ENCODE peak calls at places on chromosomes 13 and 19, in eight cellular contexts. X is NCI-H187 treated with DMSO at 0.1 percent for 48 hours; Q is heart left ventricle; I is AG09309; F is BE2C; S is HT1080; G is germinal center; K is activated naive CD8-positive, alpha-beta T cell treated with anti-CD3 and anti-CD28 coated beads, Interleukin-2, amount 10 ng/mL, durations not matched to agents 7 days and 5 days. O is an unnamed sample.

GRCh38 chr13:84481958-84482357 is 599.7 kb upstream of the SLITRK1 start:
- DNase-seq in X (no peak), Q (no peak), I (peak), F (no peak), S (peak), G (no peak), K (no peak), O (no peak)

GRCh38 chr19:16795731-16796130 is 33.5 kb upstream of the SIN3B start:
- DNase-seq in X (no peak), Q (no peak), I (no peak), F (no peak), S (no peak), G (no peak), K (no peak), O (no peak)

GRCh38 chr13:110017379-110017778 is 231.0 kb upstream of the IRS2 start:
- DNase-seq in X (no peak), Q (no peak), I (peak), F (no peak), S (peak), G (no peak), K (no peak), O (peak)

GRCh38 chr19:15299568-15300409 is 32.5 kb downstream of the BRD4 start:
- DNase-seq in X (no peak), Q (no peak), I (peak), F (no peak), S (no peak), G (no peak), K (no peak), O (peak)

GRCh38 chr13:28540612-28541011 is 45.7 kb upstream of the FLT1 start:
- DNase-seq in X (no peak), Q (no peak), I (no peak), F (no peak), S (peak), G (no peak), K (no peak), O (no peak)

GRCh38 chr13:76822691-76823267 is 63.4 kb downstream of the KCTD12 start:
- DNase-seq in X (no peak), Q (no peak), I (peak), F (no peak), S (peak), G (no peak), K (no peak), O (peak)

GRCh38 chr13:48680756-48681392 is 27.1 kb downstream of the CYSLTR2 start:
- DNase-seq in X (no peak), Q (no peak), I (no peak), F (no peak), S (no peak), G (no peak), K (no peak), O (no peak)

GRCh38 chr19:11446652-11447301 is 11.3 kb downstream of the PRKCSH start:
- DNase-seq in X (no peak), Q (peak), I (no peak), F (peak), S (no peak), G (peak), K (peak), O (peak)

GRCh38 chr13:43991773-43992201 is 112.1 kb downstream of the LACC1 start:
- DNase-seq in X (no peak), Q (peak), I (no peak), F (no peak), S (no peak), G (no peak), K (no peak), O (no peak)

GRCh38 chr13:73748404-73748803 is 385.8 kb downstream of the KLF12 start:
- DNase-seq in X (no peak), Q (no peak), I (no peak), F (no peak), S (no peak), G (no peak), K (no peak), O (no peak)

GRCh38 chr19:19111138-19111835 is 27.0 kb downstream of the TMEM161A start:
- DNase-seq in X (no peak), Q (no peak), I (no peak), F (no peak), S (no peak), G (no peak), K (no peak), O (no peak)

GRCh38 chr13:26017932-26018690 is 33.7 kb downstream of the SHISA2 start:
- DNase-seq in X (no peak), Q (no peak), I (no peak), F (no peak), S (no peak), G (no peak), K (no peak), O (peak)

GRCh38 chr19:35404879-35405622 is 34.2 kb downstream of the GPR42 start:
- DNase-seq in X (no peak), Q (no peak), I (peak), F (no peak), S (peak), G (no peak), K (no peak), O (no peak)

GRCh38 chr13:42148538-42148937 is 100.1 kb downstream of the DGKH start:
- DNase-seq in X (no peak), Q (no peak), I (no peak), F (no peak), S (no peak), G (no peak), K (no peak), O (no peak)

GRCh38 chr13:37306778-37307544 is 201.5 kb upstream of the CSNK1A1L start:
- DNase-seq in X (no peak), Q (no peak), I (peak), F (no peak), S (peak), G (no peak), K (no peak), O (peak)

GRCh38 chr13:44197791-44198770 is 175.5 kb upstream of the SERP2 start:
- DNase-seq in X (no peak), Q (no peak), I (peak), F (no peak), S (peak), G (no peak), K (no peak), O (peak)

GRCh38 chr19:16650821-16651220 is 9.1 kb downstream of the SMIM7 start:
- DNase-seq in X (no peak), Q (no peak), I (no peak), F (no peak), S (no peak), G (no peak), K (no peak), O (no peak)

GRCh38 chr19:7004313-7004931 is 16.8 kb downstream of the MBD3L2B start:
- DNase-seq in X (no peak), Q (no peak), I (no peak), F (no peak), S (no peak), G (no peak), K (no peak), O (peak)

GRCh38 chr13:64704121-64704520 is 2526.0 kb downstream of the PCDH9 start:
- DNase-seq in X (no peak), Q (no peak), I (no peak), F (no peak), S (no peak), G (no peak), K (no peak), O (no peak)

GRCh38 chr13:75353786-75354193 is 128.2 kb downstream of the TBC1D4 start:
- DNase-seq in X (no peak), Q (no peak), I (no peak), F (no peak), S (no peak), G (no peak), K (no peak), O (no peak)

GRCh38 chr13:87878706-87879105 is 207.5 kb downstream of the SLITRK5 start:
- DNase-seq in X (no peak), Q (no peak), I (no peak), F (no peak), S (no peak), G (no peak), K (no peak), O (no peak)

GRCh38 chr13:47252627-47253026 is 355.8 kb upstream of the HTR2A start:
- DNase-seq in X (no peak), Q (no peak), I (no peak), F (no peak), S (no peak), G (no peak), K (no peak), O (no peak)

GRCh38 chr13:63156816-63157215 is 1741.2 kb upstream of the PCDH20 start:
- DNase-seq in X (no peak), Q (no peak), I (no peak), F (no peak), S (no peak), G (no peak), K (no peak), O (no peak)

GRCh38 chr13:30898721-30899188 is 7.3 kb upstream of the MEDAG start:
- DNase-seq in X (no peak), Q (no peak), I (peak), F (no peak), S (peak), G (no peak), K (no peak), O (peak)

GRCh38 chr13:41995946-41996345 is 35.0 kb upstream of the VWA8 start:
- DNase-seq in X (no peak), Q (no peak), I (peak), F (peak), S (peak), G (no peak), K (peak), O (no peak)

GRCh38 chr13:93867481-93867880 is 612.0 kb downstream of the DCT start:
- DNase-seq in X (no peak), Q (no peak), I (no peak), F (no peak), S (no peak), G (no peak), K (no peak), O (no peak)

GRCh38 chr19:14113762-14114414 is 3.7 kb downstream of the PRKACA start:
- DNase-seq in X (no peak), Q (peak), I (no peak), F (no peak), S (no peak), G (no peak), K (peak), O (no peak)

GRCh38 chr13:107799001-107799400 is 416.3 kb downstream of the LIG4 start:
- DNase-seq in X (no peak), Q (no peak), I (peak), F (no peak), S (peak), G (no peak), K (no peak), O (no peak)

GRCh38 chr13:99407906-99408702 is 93.2 kb upstream of the TM9SF2 start:
- DNase-seq in X (no peak), Q (no peak), I (no peak), F (no peak), S (no peak), G (no peak), K (no peak), O (no peak)

GRCh38 chr19:47158879-47159509 is 28.4 kb downstream of the SAE1 start:
- DNase-seq in X (no peak), Q (no peak), I (no peak), F (no peak), S (peak), G (no peak), K (no peak), O (no peak)

GRCh38 chr13:76609643-76610042 is 276.6 kb downstream of the KCTD12 start:
- DNase-seq in X (no peak), Q (no peak), I (no peak), F (peak), S (peak), G (no peak), K (no peak), O (no peak)

GRCh38 chr13:100208596-100208995 is 119.7 kb downstream of the PCCA start:
- DNase-seq in X (no peak), Q (no peak), I (no peak), F (no peak), S (peak), G (no peak), K (no peak), O (no peak)

GRCh38 chr13:100075700-100076587 is 12.9 kb upstream of the PCCA start:
- DNase-seq in X (no peak), Q (no peak), I (no peak), F (no peak), S (no peak), G (no peak), K (no peak), O (no peak)

GRCh38 chr19:56110515-56111448 is 10.3 kb downstream of the ZNF787 start:
- DNase-seq in X (no peak), Q (no peak), I (no peak), F (no peak), S (no peak), G (no peak), K (no peak), O (peak)

GRCh38 chr19:33405491-33406461 is 32.3 kb downstream of the CEBPG start:
- DNase-seq in X (no peak), Q (peak), I (no peak), F (peak), S (no peak), G (no peak), K (no peak), O (no peak)

GRCh38 chr13:51826606-51827005 is 18.4 kb downstream of the TMEM272 start:
- DNase-seq in X (no peak), Q (peak), I (no peak), F (no peak), S (no peak), G (no peak), K (no peak), O (no peak)

GRCh38 chr13:23552171-23552570 is 18.0 kb upstream of the TNFRSF19 start:
- DNase-seq in X (no peak), Q (no peak), I (no peak), F (no peak), S (no peak), G (no peak), K (no peak), O (no peak)

GRCh38 chr19:6273701-6274601 is 5.8 kb downstream of the MLLT1 start:
- DNase-seq in X (no peak), Q (peak), I (peak), F (peak), S (peak), G (no peak), K (no peak), O (peak)

GRCh38 chr19:4097501-4097900 is 26.4 kb downstream of the MAP2K2 start:
- DNase-seq in X (no peak), Q (no peak), I (no peak), F (no peak), S (no peak), G (no peak), K (no peak), O (no peak)

GRCh38 chr13:59641261-59641660 is 522.5 kb downstream of the DIAPH3 start:
- DNase-seq in X (no peak), Q (no peak), I (no peak), F (no peak), S (no peak), G (no peak), K (no peak), O (no peak)